ENCODE peak calls at places on chromosomes 13 and 19, in eight cellular contexts. H is mesendoderm; M is kidney tubule cell; E is left colon; D is stimulated activated CD8-positive, alpha-beta memory T cell treated with anti-CD3 and anti-CD28 coated beads, Interleukin-4, amount 100 ng/mL, for 48 hours; C is KG1; Q is glutamatergic neuron; R is pons. A is an unnamed sample.

GRCh38 chr19:40689339-40690049 is 957 bp downstream of the NUMBL start:
- DNase-seq in C (no peak), R (no peak), D (peak; percentile 42), E (peak; percentile 25), M (peak; percentile 7), Q (peak; percentile 76), H (peak; percentile 46), A (peak; percentile 31)

GRCh38 chr13:32650705-32651311 is 64.6 kb downstream of the PDS5B start:
- DNase-seq in Q (peak; percentile 45), E (peak; percentile 60), H (peak; percentile 78), R (peak; percentile 85), M (peak; percentile 64), D (peak; percentile 70), C (peak; percentile 31), A (peak; percentile 78)

GRCh38 chr13:111893607-111894443 is 173.1 kb upstream of the SOX1 start:
- DNase-seq in C (no peak), Q (peak; percentile 48), D (no peak), R (no peak), H (peak; percentile 40), M (no peak), E (no peak), A (no peak)

GRCh38 chr19:41016488-41017071 is 25.5 kb downstream of the CYP2B6 start:
- DNase-seq in R (no peak), Q (no peak), D (no peak), E (no peak), M (no peak), H (no peak), C (no peak), A (no peak)

GRCh38 chr19:6127716-6128335 is 7.6 kb upstream of the ACSBG2 start:
- DNase-seq in M (no peak), E (no peak), Q (no peak), H (no peak), R (no peak), D (no peak), C (no peak), A (no peak)

GRCh38 chr13:45092668-45093067 is 27.6 kb upstream of the GTF2F2 start:
- DNase-seq in Q (no peak), R (no peak), M (peak; percentile 6), C (no peak), E (no peak), H (no peak), D (no peak), A (no peak)

GRCh38 chr13:106182404-106182803 is 353.1 kb downstream of the EFNB2 start:
- DNase-seq in Q (no peak), M (peak; percentile 80), H (peak; percentile 45), R (no peak), C (peak; percentile 57), E (no peak), D (no peak), A (no peak)

GRCh38 chr13:43433691-43434121 is 353.1 kb downstream of the ENOX1 start:
- DNase-seq in D (no peak), R (no peak), Q (no peak), C (no peak), E (no peak), H (no peak), M (peak; percentile 50), A (no peak)

GRCh38 chr13:81686877-81687276 is 1346.0 kb upstream of the SPRY2 start:
- DNase-seq in D (no peak), Q (no peak), R (peak; percentile 30), E (no peak), C (no peak), M (peak; percentile 45), H (no peak), A (no peak)

GRCh38 chr13:42574011-42574410 is at the start of gene TNFSF11:
- DNase-seq in D (peak; percentile 45), Q (peak; percentile 31), M (peak; percentile 1), C (no peak), H (peak; percentile 71), E (peak; percentile 9), R (no peak), A (peak; percentile 33)

GRCh38 chr19:43311706-43312105 is 41.8 kb upstream of the CD177 start:
- DNase-seq in C (no peak), Q (no peak), H (no peak), M (no peak), D (no peak), E (no peak), R (no peak), A (no peak)

GRCh38 chr19:10408511-10409291 is 5.4 kb upstream of the CDC37 start:
- DNase-seq in D (peak; percentile 79), M (no peak), R (peak; percentile 60), C (peak; percentile 62), Q (peak; percentile 79), E (peak; percentile 60), H (no peak), A (peak; percentile 86)

GRCh38 chr13:41827507-41828213 is 133.2 kb downstream of the VWA8 start:
- DNase-seq in H (no peak), E (no peak), D (no peak), Q (no peak), C (no peak), M (peak; percentile 83), R (no peak), A (no peak)

GRCh38 chr19:40232949-40233810 is 6.7 kb upstream of the CCNP start:
- DNase-seq in M (no peak), C (no peak), Q (no peak), R (no peak), D (no peak), E (no peak), H (no peak), A (no peak)

GRCh38 chr19:5775668-5776309 is 8.8 kb downstream of the PRR22 start:
- DNase-seq in M (peak; percentile 19), Q (no peak), E (no peak), H (no peak), R (no peak), C (no peak), D (no peak), A (no peak)

GRCh38 chr13:112332727-112333126 is 43.4 kb upstream of the SPACA7 start:
- DNase-seq in H (no peak), M (no peak), R (no peak), D (no peak), Q (no peak), E (no peak), C (no peak), A (no peak)

GRCh38 chr13:112342841-112343361 is 33.3 kb upstream of the SPACA7 start:
- DNase-seq in H (no peak), M (no peak), C (no peak), E (no peak), D (no peak), R (no peak), Q (no peak), A (no peak)

GRCh38 chr19:45863840-45864628 is at the start of gene FOXA3:
- DNase-seq in D (peak; percentile 73), H (peak; percentile 89), E (peak; percentile 77), M (peak; percentile 69), C (no peak), R (no peak), Q (peak; percentile 51), A (peak; percentile 79)

GRCh38 chr19:9741476-9742171 is 26.9 kb downstream of the ZNF846 start:
- DNase-seq in E (no peak), M (no peak), H (no peak), C (no peak), R (no peak), Q (no peak), D (no peak), A (no peak)

GRCh38 chr19:5498817-5499535 is 43.8 kb downstream of the ZNRF4 start:
- DNase-seq in Q (no peak), E (no peak), H (peak; percentile 76), C (no peak), D (no peak), R (no peak), M (no peak), A (no peak)

GRCh38 chr19:45729774-45730388 is 815 bp downstream of the FBXO46 start:
- DNase-seq in E (peak; percentile 30), M (peak; percentile 48), D (peak; percentile 43), H (peak; percentile 70), R (no peak), Q (no peak), C (no peak), A (peak; percentile 54)

GRCh38 chr13:20426766-20427448 is 98.8 kb downstream of the CRYL1 start:
- DNase-seq in H (no peak), E (no peak), M (no peak), C (no peak), D (no peak), Q (no peak), R (no peak), A (no peak)

GRCh38 chr19:48419158-48419920 is 25.9 kb downstream of the GRIN2D start:
- DNase-seq in M (no peak), R (peak; percentile 60), Q (peak; percentile 77), C (peak; percentile 28), D (peak; percentile 86), E (peak; percentile 65), H (peak; percentile 88), A (peak; percentile 87)

GRCh38 chr19:17292301-17293074 is 10.7 kb downstream of the ABHD8 start:
- DNase-seq in H (peak; percentile 98), C (no peak), Q (peak; percentile 84), D (peak; percentile 93), E (peak; percentile 86), M (peak; percentile 78), R (peak; percentile 76), A (peak; percentile 86)

GRCh38 chr19:32233885-32234284 is 111.5 kb upstream of the ZNF507 start:
- DNase-seq in M (no peak), C (no peak), E (no peak), D (no peak), H (no peak), R (peak; percentile 37), Q (no peak), A (no peak)

GRCh38 chr13:34357435-34358232 is 539.7 kb downstream of the RFC3 start:
- DNase-seq in E (no peak), R (peak; percentile 17), C (peak; percentile 11), D (no peak), M (peak; percentile 93), Q (no peak), H (peak; percentile 32), A (no peak)

GRCh38 chr19:30314056-30314804 is 58.0 kb upstream of the ZNF536 start:
- DNase-seq in M (no peak), H (no peak), C (no peak), E (no peak), R (no peak), Q (no peak), D (no peak), A (no peak)

GRCh38 chr19:11570039-11570462 is 7.4 kb downstream of the ACP5 start:
- DNase-seq in M (no peak), D (no peak), Q (no peak), E (no peak), C (no peak), H (no peak), R (no peak), A (no peak)

GRCh38 chr13:80116107-80116506 is 224.8 kb downstream of the SPRY2 start:
- DNase-seq in R (peak; percentile 19), Q (no peak), M (peak; percentile 6), D (no peak), E (no peak), C (no peak), H (no peak), A (no peak)

GRCh38 chr19:19873381-19873780 is 7.7 kb downstream of the ZNF253 start:
- DNase-seq in C (no peak), D (no peak), R (no peak), M (peak; percentile 44), E (no peak), H (no peak), Q (no peak), A (no peak)

GRCh38 chr19:2680808-2681207 is 21.7 kb downstream of the GNG7 start:
- DNase-seq in R (no peak), M (no peak), C (no peak), H (no peak), D (no peak), E (no peak), Q (no peak), A (no peak)

GRCh38 chr19:19575411-19575810 is 37.3 kb downstream of the CILP2 start:
- DNase-seq in D (no peak), M (no peak), R (no peak), H (peak; percentile 42), Q (no peak), C (no peak), E (no peak), A (no peak)

GRCh38 chr13:44243198-44243852 is 130.3 kb upstream of the SERP2 start:
- DNase-seq in R (peak; percentile 95), E (peak; percentile 57), M (peak; percentile 55), Q (no peak), C (peak; percentile 67), H (peak; percentile 92), D (peak; percentile 36), A (peak; percentile 34)

GRCh38 chr13:49998714-49999624 is 2.1 kb downstream of the TRIM13 start:
- DNase-seq in M (no peak), C (no peak), D (no peak), Q (no peak), R (no peak), H (peak; percentile 45), E (no peak), A (no peak)